ENCODE peak calls at places on chromosomes 3 and 15, in four cellular contexts. H is iris pigment epithelial cell, A is cardiac septum, P is posterior cingulate gyrus. V is an unnamed sample.

GRCh38 chr3:110519066-110519465 is 552.5 kb upstream of the NECTIN3 start:
- DNase-seq in H (no peak), A (no peak), P (no peak), V (no peak)

GRCh38 chr3:52406231-52406661 is 38.7 kb downstream of the SEMA3G start:
- DNase-seq in H (no peak), P (no peak), A (peak), V (peak)

GRCh38 chr15:22885105-22885504 is 46.6 kb downstream of the NIPA2 start:
- DNase-seq in H (no peak), P (no peak), A (no peak), V (no peak)

GRCh38 chr3:131402391-131403039 is 20.9 kb downstream of the NUDT16 start:
- DNase-seq in P (peak), A (no peak), H (peak), V (peak)

GRCh38 chr15:68192804-68193521 is 12.2 kb downstream of the CALML4 start:
- DNase-seq in H (no peak), P (no peak), A (no peak), V (no peak)

GRCh38 chr15:59245583-59245982 is 38.9 kb downstream of the LDHAL6B start:
- DNase-seq in H (no peak), A (no peak), P (no peak), V (no peak)

GRCh38 chr3:165158011-165158410 is 38.2 kb downstream of the SLITRK3 start:
- DNase-seq in H (no peak), A (no peak), P (no peak), V (no peak)

GRCh38 chr3:122024800-122025199 is 2.8 kb upstream of the ILDR1 start:
- DNase-seq in P (no peak), A (no peak), H (no peak), V (no peak)

GRCh38 chr3:123695731-123696640 is 111.1 kb upstream of the HACD2 start:
- DNase-seq in A (no peak), H (no peak), P (no peak), V (no peak)

GRCh38 chr3:114518409-114518808 is 224.6 kb downstream of the TIGIT start:
- DNase-seq in A (no peak), P (no peak), H (no peak), V (peak)

GRCh38 chr3:106512846-106513245 is 644.0 kb upstream of the CBLB start:
- DNase-seq in A (no peak), P (no peak), H (no peak), V (no peak)

GRCh38 chr3:51719413-51720025 is 12.7 kb downstream of the GRM2 start:
- DNase-seq in H (no peak), P (no peak), A (no peak), V (no peak)

GRCh38 chr3:185129051-185129450 is 23.8 kb downstream of the C3orf70 start:
- DNase-seq in P (no peak), A (no peak), H (no peak), V (no peak)

GRCh38 chr3:16186081-16186480 is 11.6 kb downstream of the GALNT15 start:
- DNase-seq in H (no peak), A (no peak), P (no peak), V (no peak)

GRCh38 chr15:40878785-40879184 is 4.8 kb upstream of the RHOV start:
- DNase-seq in P (no peak), A (no peak), H (peak), V (peak)

GRCh38 chr15:44300567-44300966 is 12.0 kb downstream of the GOLM2 start:
- DNase-seq in A (no peak), H (no peak), P (no peak), V (no peak)

GRCh38 chr3:110810356-110810755 is 261.3 kb upstream of the NECTIN3 start:
- DNase-seq in H (peak), A (no peak), P (no peak), V (peak)

GRCh38 chr3:178551916-178552321 is 15.7 kb downstream of the KCNMB2 start:
- DNase-seq in H (peak), P (peak), A (no peak), V (no peak)

GRCh38 chr15:55221090-55222011 is 24.6 kb upstream of the RSL24D1 start:
- DNase-seq in A (no peak), H (peak), P (no peak), V (peak)

GRCh38 chr15:97947465-97948262 is 12.8 kb upstream of the ARRDC4 start:
- DNase-seq in A (no peak), H (no peak), P (no peak), V (no peak)

GRCh38 chr15:66703540-66703941 is 1.5 kb downstream of the SMAD6 start:
- DNase-seq in H (peak), A (no peak), P (no peak), V (no peak)

GRCh38 chr3:180633722-180634121 is 31.8 kb downstream of the TTC14 start:
- DNase-seq in A (no peak), H (no peak), P (no peak), V (no peak)